ENCODE peak calls at places on chromosomes 13 and 19, in four cellular contexts. C is tibial artery; S is GF-D8; P is stimulated activated CD8-positive, alpha-beta memory T cell treated with anti-CD3 and anti-CD28 coated beads, Interleukin-7, amount 100 ng/mL, for 48 hours. E is an unnamed sample.

GRCh38 chr13:40271511-40271910 is 394.9 kb downstream of the FOXO1 start:
- DNase-seq in S (no peak), C (peak; percentile 43), P (no peak), E (no peak)

GRCh38 chr19:13154911-13155471 is 4.8 kb downstream of the IER2 start:
- DNase-seq in P (no peak), S (peak; percentile 27), C (peak; percentile 72), E (peak; percentile 76)

GRCh38 chr19:53553865-53554791 is 16.2 kb downstream of the ZNF331 start:
- DNase-seq in C (peak; percentile 77), P (peak; percentile 76), S (no peak), E (peak; percentile 93)

GRCh38 chr19:33040994-33041827 is 23.5 kb downstream of the RHPN2 start:
- DNase-seq in S (no peak), C (no peak), P (no peak), E (no peak)

GRCh38 chr13:28819748-28820098 is 416 bp upstream of the MTUS2 start:
- DNase-seq in S (no peak), P (no peak), C (no peak), E (no peak)

GRCh38 chr19:57348136-57348535 is 2.9 kb upstream of the ZNF304 start:
- DNase-seq in P (no peak), C (no peak), S (no peak), E (no peak)

GRCh38 chr13:53782400-53783030 is 753.9 kb downstream of the OLFM4 start:
- DNase-seq in P (no peak), C (no peak), S (peak; percentile 32), E (no peak)

GRCh38 chr19:3320853-3321252 is 45.5 kb upstream of the NFIC start:
- DNase-seq in P (no peak), S (no peak), C (no peak), E (no peak)

GRCh38 chr13:23609414-23610186 is 39.4 kb downstream of the TNFRSF19 start:
- DNase-seq in C (peak; percentile 47), S (no peak), P (no peak), E (no peak)

GRCh38 chr13:35839746-35840273 is 291.4 kb downstream of the DCLK1 start:
- DNase-seq in P (no peak), S (no peak), C (no peak), E (no peak)

GRCh38 chr13:110713981-110714797 is 689 bp downstream of the ING1 start:
- DNase-seq in P (peak; percentile 31), S (no peak), C (peak; percentile 41), E (peak; percentile 58)

GRCh38 chr19:46392252-46392801 is 21.0 kb downstream of the CCDC8 start:
- DNase-seq in P (no peak), C (no peak), S (no peak), E (no peak)

GRCh38 chr19:48560095-48560530 is 8.1 kb downstream of the SULT2B1 start:
- DNase-seq in S (no peak), C (no peak), P (no peak), E (no peak)

GRCh38 chr19:35346193-35347052 is 1.3 kb upstream of the FFAR1 start:
- DNase-seq in C (no peak), S (no peak), P (peak; percentile 41), E (peak; percentile 46)

GRCh38 chr13:31870511-31870910 is 131.2 kb downstream of the RXFP2 start:
- DNase-seq in S (no peak), P (no peak), C (no peak), E (no peak)

GRCh38 chr19:18089726-18090125 is 3.0 kb upstream of the IL12RB1 start:
- DNase-seq in C (no peak), S (no peak), P (no peak), E (no peak)

GRCh38 chr13:98511435-98511834 is 65.5 kb downstream of the STK24 start:
- DNase-seq in P (no peak), C (no peak), S (no peak), E (no peak)

GRCh38 chr13:46288570-46289259 is 77.0 kb downstream of the LRRC63 start:
- DNase-seq in P (no peak), C (no peak), S (peak; percentile 56), E (no peak)

GRCh38 chr19:58395220-58395978 is at the start of gene RNF225:
- DNase-seq in C (no peak), S (no peak), P (no peak), E (no peak)

GRCh38 chr19:40831502-40832430 is 18.5 kb downstream of the CYP2A6 start:
- DNase-seq in S (peak; percentile 98), P (no peak), C (no peak), E (no peak)

GRCh38 chr13:94020833-94021232 is 458.6 kb downstream of the DCT start:
- DNase-seq in C (no peak), S (no peak), P (no peak), E (no peak)

GRCh38 chr13:99439850-99440604 is 61.2 kb upstream of the TM9SF2 start:
- DNase-seq in C (no peak), P (no peak), S (no peak), E (no peak)

GRCh38 chr19:29815231-29815630 is 3.4 kb downstream of the CCNE1 start:
- DNase-seq in C (no peak), S (no peak), P (no peak), E (no peak)

GRCh38 chr13:42101821-42102580 is 53.6 kb downstream of the DGKH start:
- DNase-seq in P (no peak), S (no peak), C (no peak), E (no peak)

GRCh38 chr19:42274065-42274682 is 5.1 kb downstream of the CIC start:
- DNase-seq in P (no peak), S (no peak), C (no peak), E (no peak)

GRCh38 chr13:34657716-34658115 is 284.4 kb upstream of the NBEA start:
- DNase-seq in S (no peak), C (no peak), P (no peak), E (no peak)

GRCh38 chr19:35109395-35110112 is 6.1 kb upstream of the FXYD3 start:
- DNase-seq in P (no peak), S (no peak), C (no peak), E (no peak)

GRCh38 chr13:24618219-24618955 is 61.8 kb upstream of the ATP12A start:
- DNase-seq in S (no peak), P (peak; percentile 64), C (no peak), E (peak; percentile 10)

GRCh38 chr13:59086147-59086546 is 1077.6 kb downstream of the DIAPH3 start:
- DNase-seq in S (no peak), C (no peak), P (no peak), E (no peak)

GRCh38 chr13:44188257-44188656 is 185.4 kb upstream of the SERP2 start:
- DNase-seq in S (no peak), P (no peak), C (no peak), E (no peak)

GRCh38 chr13:114013336-114013735 is 39.5 kb upstream of the C13orf46 start:
- DNase-seq in C (no peak), S (no peak), P (no peak), E (no peak)

GRCh38 chr13:28792992-28793391 is 27.1 kb upstream of the MTUS2 start:
- DNase-seq in S (no peak), C (no peak), P (no peak), E (no peak)

GRCh38 chr19:40598121-40598917 is 2.9 kb upstream of the LTBP4 start:
- DNase-seq in C (peak; percentile 88), P (peak; percentile 58), S (peak; percentile 31), E (peak; percentile 79)

GRCh38 chr13:97724450-97724849 is 229.0 kb upstream of the IPO5 start:
- DNase-seq in C (no peak), S (no peak), P (no peak), E (no peak)

GRCh38 chr19:54136864-54137113 is 773 bp upstream of the CNOT3 start:
- DNase-seq in S (no peak), C (no peak), P (no peak), E (no peak)

GRCh38 chr13:80131204-80131603 is 209.7 kb downstream of the SPRY2 start:
- DNase-seq in S (no peak), C (peak; percentile 59), P (no peak), E (no peak)

GRCh38 chr13:33257786-33258185 is 27.8 kb downstream of the STARD13 start:
- DNase-seq in S (no peak), P (no peak), C (no peak), E (no peak)

GRCh38 chr19:41876847-41877489 is at the start of gene CD79A:
- DNase-seq in C (no peak), S (peak; percentile 61), P (no peak), E (no peak)

GRCh38 chr13:114077938-114078335 is 54.5 kb downstream of the RASA3 start:
- DNase-seq in S (no peak), C (no peak), P (no peak), E (no peak)